ENCODE peak calls at places on chromosomes 7 and 10, in five cellular contexts. One of them, this sample, is unnamed.

GRCh38 chr7:28292826-28293528 is 112.4 kb upstream of the JAZF1 start:
- DNase-seq in H1: no peak
- DNase-seq in IMR-90: no peak
- DNase-seq in K562: no peak
- DNase-seq in right lobe of liver: no peak
- DNase-seq in this sample: no peak

GRCh38 chr7:36904802-36905201 is 180.5 kb upstream of the AOAH start:
- DNase-seq in IMR-90: no peak
- DNase-seq in right lobe of liver: no peak
- DNase-seq in K562: no peak
- DNase-seq in H1: no peak
- DNase-seq in this sample: no peak

GRCh38 chr7:47032171-47032915 is 549.6 kb downstream of the TNS3 start:
- DNase-seq in right lobe of liver: no peak
- DNase-seq in H1: no peak
- DNase-seq in K562: no peak
- DNase-seq in IMR-90: no peak
- DNase-seq in this sample: no peak

GRCh38 chr7:8425223-8425622 is 8.2 kb upstream of the NXPH1 start:
- DNase-seq in right lobe of liver: no peak
- DNase-seq in H1: no peak
- DNase-seq in K562: no peak
- DNase-seq in IMR-90: no peak
- DNase-seq in this sample: no peak

GRCh38 chr7:101935521-101936141 is 118.2 kb downstream of the CUX1 start:
- DNase-seq in IMR-90: no peak
- DNase-seq in K562: no peak
- DNase-seq in H1: peak; percentile 54
- DNase-seq in right lobe of liver: peak; percentile 94
- DNase-seq in this sample: no peak

GRCh38 chr10:44752451-44753441 is 158.4 kb upstream of the TMEM72 start:
- DNase-seq in right lobe of liver: no peak
- DNase-seq in K562: no peak
- DNase-seq in H1: no peak
- DNase-seq in IMR-90: peak; percentile 95
- DNase-seq in this sample: no peak

GRCh38 chr7:293681-294439 is 3.9 kb downstream of the FOXL3 start:
- DNase-seq in right lobe of liver: no peak
- DNase-seq in H1: no peak
- DNase-seq in K562: no peak
- DNase-seq in IMR-90: no peak
- DNase-seq in this sample: no peak

GRCh38 chr7:40996330-40996729 is 706.6 kb downstream of the INHBA start:
- DNase-seq in IMR-90: no peak
- DNase-seq in K562: no peak
- DNase-seq in right lobe of liver: no peak
- DNase-seq in H1: no peak
- DNase-seq in this sample: no peak

GRCh38 chr7:151342102-151342646 is 562 bp downstream of the NUB1 start:
- DNase-seq in H1: no peak
- DNase-seq in IMR-90: no peak
- DNase-seq in right lobe of liver: no peak
- DNase-seq in K562: no peak
- DNase-seq in this sample: no peak

GRCh38 chr7:151340794-151341356 is 737 bp upstream of the NUB1 start:
- DNase-seq in IMR-90: no peak
- DNase-seq in H1: peak; percentile 26
- DNase-seq in right lobe of liver: no peak
- DNase-seq in K562: no peak
- DNase-seq in this sample: no peak

GRCh38 chr7:151341357-151342101 is at the start of gene NUB1:
- DNase-seq in right lobe of liver: peak; percentile 96
- DNase-seq in K562: peak; percentile 99
- DNase-seq in H1: peak; percentile 100
- DNase-seq in IMR-90: peak; percentile 74
- DNase-seq in this sample: peak; percentile 98

GRCh38 chr7:151338809-151339208 is 2.8 kb upstream of the NUB1 start:
- DNase-seq in right lobe of liver: no peak
- DNase-seq in K562: no peak
- DNase-seq in IMR-90: no peak
- DNase-seq in H1: no peak
- DNase-seq in this sample: no peak

GRCh38 chr7:151339651-151340377 is 1.8 kb upstream of the NUB1 start:
- DNase-seq in K562: no peak
- DNase-seq in IMR-90: no peak
- DNase-seq in H1: peak; percentile 23
- DNase-seq in right lobe of liver: no peak
- DNase-seq in this sample: no peak
- TF ChIP-seq CTCF in K562: no peak
- TF ChIP-seq CTCF in IMR-90: no peak
- TF ChIP-seq CTCF in H1: no peak
- TF ChIP-seq CTCF in right lobe of liver: no peak
- TF ChIP-seq CTCF in this sample: no peak

DNA sequence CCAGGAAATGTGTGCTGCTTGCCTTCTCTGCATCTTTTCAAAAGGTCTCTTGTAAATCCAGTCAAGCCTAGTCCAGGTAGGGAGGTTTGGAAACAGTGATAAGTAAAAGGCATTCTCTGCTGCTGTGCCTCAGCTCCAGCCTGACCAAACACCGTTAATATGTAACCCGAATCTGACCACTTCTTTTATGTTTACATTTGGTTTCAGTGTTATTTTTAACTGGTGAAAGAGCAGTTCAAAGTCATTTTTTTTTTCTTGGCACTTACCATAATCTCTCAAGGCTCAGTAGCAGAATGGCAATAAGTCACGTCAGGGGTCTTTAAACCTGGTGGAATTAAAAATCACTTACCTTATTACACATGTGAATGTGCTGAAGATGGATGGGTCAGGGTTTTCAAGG is 216.8 kb downstream of the PTEN start:
- DNase-seq in IMR-90: peak; percentile 78
- DNase-seq in H1: no peak
- DNase-seq in K562: no peak
- DNase-seq in right lobe of liver: no peak
- DNase-seq in this sample: no peak
- H3K27ac ChIP-seq in IMR-90: no peak overlapping the region
- H3K27ac ChIP-seq in H1: no peak overlapping the region
- H3K27ac ChIP-seq in K562: no peak overlapping the region
- H3K27ac ChIP-seq in right lobe of liver: peak overlapping the region; percentile 84
- H3K27ac ChIP-seq in this sample: no peak overlapping the region

DNA sequence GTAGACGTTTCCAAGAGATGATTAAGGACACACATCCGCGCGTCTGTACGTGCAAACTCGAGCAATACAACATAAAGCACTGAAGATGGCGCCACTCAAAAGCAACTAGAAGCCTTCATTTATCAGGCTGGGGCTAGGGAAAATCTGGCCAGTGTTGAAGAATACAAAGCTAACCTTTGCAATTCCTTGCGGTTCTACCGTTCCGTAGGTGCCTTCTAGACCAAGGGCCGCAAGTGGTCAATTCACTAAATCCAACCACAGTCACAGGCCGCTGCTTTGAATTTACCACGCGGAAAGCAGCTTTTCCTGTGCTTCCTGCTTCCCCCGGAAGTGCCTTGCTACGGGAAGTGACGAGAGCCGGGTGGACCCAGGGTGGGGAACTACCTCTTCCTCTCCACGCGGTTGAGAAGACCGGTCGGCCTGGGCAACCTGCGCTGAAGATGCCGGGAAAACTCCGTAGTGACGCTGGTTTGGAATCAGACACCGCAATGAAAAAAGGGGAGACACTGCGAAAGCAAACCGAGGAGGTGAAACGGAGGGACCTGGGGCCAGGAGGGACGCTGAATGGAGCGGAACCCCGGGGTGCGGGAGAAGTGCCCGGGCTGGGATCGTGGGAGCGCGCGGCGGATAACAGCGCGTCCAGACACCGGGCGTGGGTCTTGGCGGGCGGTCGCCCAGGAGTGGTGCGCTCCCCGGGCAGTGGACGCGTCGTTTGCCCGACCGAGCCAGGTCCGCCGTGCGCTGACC is at the start of gene DDX21:
- DNase-seq in right lobe of liver: peak; percentile 95
- DNase-seq in H1: peak; percentile 81
- DNase-seq in IMR-90: peak; percentile 93
- DNase-seq in K562: peak; percentile 94
- DNase-seq in this sample: peak; percentile 84
- TF ChIP-seq POLR2A in right lobe of liver: peak; percentile 87
- TF ChIP-seq POLR2A in H1: peak; percentile 56
- TF ChIP-seq POLR2A in IMR-90: peak; percentile 94
- TF ChIP-seq POLR2A in K562: peak; percentile 99
- TF ChIP-seq POLR2A in this sample: peak; percentile 81

GRCh38 chr10:16195894-16196293 is 240.9 kb upstream of the PTER start:
- DNase-seq in IMR-90: no peak
- DNase-seq in K562: no peak
- DNase-seq in right lobe of liver: no peak
- DNase-seq in H1: no peak
- DNase-seq in this sample: no peak
- TF ChIP-seq CTCF in IMR-90: no peak
- TF ChIP-seq CTCF in K562: no peak
- TF ChIP-seq CTCF in right lobe of liver: no peak
- TF ChIP-seq CTCF in H1: no peak
- TF ChIP-seq CTCF in this sample: no peak

GRCh38 chr7:151505433-151505832 is 14.3 kb downstream of the RHEB start:
- DNase-seq in K562: no peak
- DNase-seq in H1: no peak
- DNase-seq in right lobe of liver: no peak
- DNase-seq in IMR-90: no peak
- DNase-seq in this sample: no peak
- H3K27ac ChIP-seq in K562: peak overlapping the region; percentile 4
- H3K27ac ChIP-seq in H1: no peak overlapping the region
- H3K27ac ChIP-seq in right lobe of liver: no peak overlapping the region
- H3K27ac ChIP-seq in IMR-90: no peak overlapping the region
- H3K27ac ChIP-seq in this sample: no peak overlapping the region

GRCh38 chr7:48429117-48429516 is 257.9 kb downstream of the ABCA13 start:
- DNase-seq in K562: no peak
- DNase-seq in right lobe of liver: no peak
- DNase-seq in H1: no peak
- DNase-seq in IMR-90: no peak
- DNase-seq in this sample: no peak
- TF ChIP-seq POLR2A in K562: no peak
- TF ChIP-seq POLR2A in right lobe of liver: no peak
- TF ChIP-seq POLR2A in H1: no peak
- TF ChIP-seq POLR2A in IMR-90: no peak
- TF ChIP-seq POLR2A in this sample: no peak

DNA sequence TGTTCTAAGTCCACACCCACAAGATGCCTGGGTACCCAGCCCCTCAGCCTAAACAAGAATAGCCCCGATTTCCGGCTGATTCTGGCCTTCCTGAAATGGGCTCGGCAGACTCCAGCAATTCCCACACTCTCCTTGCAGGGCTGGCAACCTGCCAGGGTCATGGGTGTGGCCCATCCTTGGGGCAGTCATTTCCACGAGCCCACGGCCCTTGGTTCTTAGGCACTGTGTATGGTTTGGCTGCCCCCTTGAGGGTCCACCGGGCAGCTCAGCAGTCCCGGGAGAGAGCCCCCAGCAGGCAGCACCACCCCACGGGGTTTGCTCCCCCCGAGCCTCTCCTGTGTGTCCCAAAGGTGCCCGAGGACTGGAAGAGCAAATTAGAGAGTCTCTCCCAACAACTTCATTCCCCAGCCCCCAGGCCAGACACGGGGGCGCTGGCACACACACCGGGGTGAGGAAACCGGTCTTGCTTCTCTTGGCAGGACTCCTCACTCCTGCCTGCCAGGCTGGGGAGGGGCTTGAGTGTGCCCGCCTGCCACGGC is 142.2 kb downstream of the EMX2 start:
- DNase-seq in IMR-90: no peak
- DNase-seq in right lobe of liver: no peak
- DNase-seq in H1: peak; percentile 50
- DNase-seq in K562: peak; percentile 16
- DNase-seq in this sample: peak; percentile 71
- TF ChIP-seq CTCF in IMR-90: no peak
- TF ChIP-seq CTCF in right lobe of liver: no peak
- TF ChIP-seq CTCF in H1: peak; percentile 51
- TF ChIP-seq CTCF in K562: peak; percentile 14
- TF ChIP-seq CTCF in this sample: no peak

GRCh38 chr7:80665526-80665925 is 27.1 kb downstream of the CD36 start:
- DNase-seq in IMR-90: no peak
- DNase-seq in H1: no peak
- DNase-seq in right lobe of liver: no peak
- DNase-seq in K562: no peak
- DNase-seq in this sample: no peak
- H3K27ac ChIP-seq in IMR-90: no peak overlapping the region
- H3K27ac ChIP-seq in H1: no peak overlapping the region
- H3K27ac ChIP-seq in right lobe of liver: no peak overlapping the region
- H3K27ac ChIP-seq in K562: no peak overlapping the region
- H3K27ac ChIP-seq in this sample: no peak overlapping the region

GRCh38 chr7:24851791-24852190 is 94.5 kb upstream of the GSDME start:
- DNase-seq in IMR-90: peak; percentile 79
- DNase-seq in K562: no peak
- DNase-seq in H1: no peak
- DNase-seq in right lobe of liver: no peak
- DNase-seq in this sample: no peak

GRCh38 chr7:24858108-24858977 is 101.1 kb upstream of the GSDME start:
- DNase-seq in K562: no peak
- DNase-seq in H1: no peak
- DNase-seq in IMR-90: no peak
- DNase-seq in right lobe of liver: no peak
- DNase-seq in this sample: no peak

GRCh38 chr7:24857623-24858022 is 100.4 kb upstream of the GSDME start:
- DNase-seq in IMR-90: no peak
- DNase-seq in H1: no peak
- DNase-seq in right lobe of liver: no peak
- DNase-seq in K562: no peak
- DNase-seq in this sample: no peak

GRCh38 chr7:24860611-24861010 is 103.3 kb upstream of the GSDME start:
- DNase-seq in IMR-90: no peak
- DNase-seq in K562: no peak
- DNase-seq in right lobe of liver: no peak
- DNase-seq in H1: no peak
- DNase-seq in this sample: no peak

GRCh38 chr7:24854866-24855265 is 97.6 kb upstream of the GSDME start:
- DNase-seq in right lobe of liver: no peak
- DNase-seq in H1: no peak
- DNase-seq in K562: no peak
- DNase-seq in IMR-90: peak; percentile 65
- DNase-seq in this sample: no peak
- TF ChIP-seq POLR2A in right lobe of liver: no peak
- TF ChIP-seq POLR2A in H1: no peak
- TF ChIP-seq POLR2A in K562: no peak
- TF ChIP-seq POLR2A in IMR-90: no peak
- TF ChIP-seq POLR2A in this sample: no peak

This sample was measured in ovary.